ENCODE peak calls at places on chromosomes 4 and X, in six cellular contexts. I is stomach, Z is transverse colon, T is upper lobe of left lung, K is HCT116, A is A549. Y is an unnamed sample.

GRCh38 chr4:74947798-74948197 is 14.9 kb downstream of the PARM1 start:
- DNase-seq in I (no peak), Z (no peak), A (no peak), K (no peak), T (no peak), Y (no peak)

GRCh38 chrX:40273356-40274050 is 175.7 kb upstream of the BCOR start:
- DNase-seq in I (no peak), Z (no peak), K (no peak), A (no peak), T (no peak), Y (no peak)

GRCh38 chr4:7434141-7434765 is 477 bp downstream of the PSAPL1 start:
- DNase-seq in A (no peak), T (peak), Z (no peak), K (no peak), I (no peak), Y (no peak)

GRCh38 chrX:83759872-83760271 is 101.1 kb upstream of the CYLC1 start:
- DNase-seq in K (no peak), Z (no peak), A (no peak), T (no peak), I (no peak), Y (no peak)

GRCh38 chrX:110699109-110699508 is 96.5 kb downstream of the CHRDL1 start:
- DNase-seq in A (no peak), T (no peak), K (no peak), Z (no peak), I (no peak), Y (peak)

GRCh38 chrX:50157545-50158125 is 43.2 kb downstream of the AKAP4 start:
- DNase-seq in Z (peak), T (no peak), A (no peak), I (no peak), K (no peak), Y (no peak)

GRCh38 chr4:71355045-71355444 is 16.2 kb downstream of the SLC4A4 start:
- DNase-seq in K (no peak), T (no peak), I (no peak), Z (no peak), A (no peak), Y (no peak)

GRCh38 chr4:112343330-112343729 is 46.2 kb downstream of the ALPK1 start:
- DNase-seq in Z (no peak), K (no peak), I (no peak), A (no peak), T (no peak), Y (no peak)

GRCh38 chr4:37885496-37885895 is 5.4 kb upstream of the TBC1D1 start:
- DNase-seq in Z (peak), T (no peak), A (no peak), I (no peak), K (no peak), Y (no peak)

GRCh38 chr4:113397114-113397701 is 347.8 kb downstream of the ANK2 start:
- DNase-seq in K (no peak), I (no peak), T (no peak), A (no peak), Z (no peak), Y (no peak)

GRCh38 chr4:83284161-83285021 is at the start of gene COQ2:
- DNase-seq in Z (peak), A (peak), T (peak), K (peak), I (peak), Y (peak)
- TF ChIP-seq POLR2A in Z (peak), A (peak), T (peak), K (peak), I (no peak), Y (peak)

GRCh38 chrX:140764401-140764919 is 54.9 kb downstream of the LINC00632 start:
- DNase-seq in T (peak), Z (no peak), K (no peak), A (no peak), I (no peak), Y (peak)
- TF ChIP-seq POLR2A in T (no peak), Z (no peak), K (no peak), A (peak), I (no peak), Y (peak)

GRCh38 chrX:155070975-155071693 is at the start of the genes BRCC3, CMC4 and MTCP1:
- DNase-seq in T (peak), A (peak), Z (peak), I (peak), K (peak), Y (peak)
- TF ChIP-seq POLR2A in T (peak), A (peak), Z (peak), I (no peak), K (peak), Y (peak)

GRCh38 chr4:53169695-53170617 is 195.9 kb downstream of the SCFD2 start:
- DNase-seq in K (no peak), T (no peak), I (no peak), A (no peak), Z (no peak), Y (no peak)
- TF ChIP-seq POLR2A in K (no peak), T (no peak), I (no peak), A (no peak), Z (no peak), Y (no peak)

GRCh38 chrX:74535633-74536141 is 78.7 kb downstream of the RLIM start:
- DNase-seq in A (no peak), T (peak), I (peak), Z (peak), K (no peak), Y (peak)
- TF ChIP-seq POLR2A in A (no peak), T (no peak), I (no peak), Z (peak), K (no peak), Y (no peak)

GRCh38 chrX:69162466-69162865 is 2.8 kb downstream of the PJA1 start:
- DNase-seq in K (no peak), T (no peak), A (no peak), I (no peak), Z (no peak), Y (no peak)
- TF ChIP-seq POLR2A in K (no peak), T (no peak), A (no peak), I (no peak), Z (no peak), Y (no peak)

GRCh38 chrX:18674788-18675735 is 3.2 kb upstream of the RS1 start:
- DNase-seq in K (peak), A (peak), Z (peak), I (peak), T (peak), Y (peak)
- TF ChIP-seq POLR2A in K (no peak), A (peak), Z (peak), I (no peak), T (no peak), Y (peak)

DNA sequence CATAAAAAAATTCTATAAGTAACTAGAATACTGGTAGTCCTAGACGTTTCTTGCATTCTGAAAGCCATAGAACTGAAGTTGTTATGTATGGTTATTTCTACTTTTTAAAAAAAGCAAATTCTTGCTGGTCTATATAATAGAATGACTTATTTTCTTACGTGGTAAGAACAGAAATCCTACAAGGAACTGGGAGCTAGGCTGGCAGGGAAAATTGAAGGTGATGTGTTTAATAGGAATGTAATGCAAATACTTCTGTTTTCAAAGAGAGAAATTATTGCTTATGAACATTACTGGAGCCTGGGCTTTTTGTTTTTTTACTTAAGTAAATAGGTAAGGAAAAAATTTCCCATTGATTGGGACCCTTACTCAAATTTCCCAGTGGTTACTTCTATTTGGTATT is 8.9 kb downstream of the CCNA2 start:
- DNase-seq in T (no peak), Z (no peak), K (no peak), I (no peak), A (no peak), Y (no peak)
- TF ChIP-seq POLR2A in T (no peak), Z (no peak), K (no peak), I (no peak), A (no peak), Y (no peak)

Y was measured in H54.